ENCODE peak calls at places on chromosomes 3 and 15, in ten cellular contexts. D, C, J, K, R, P, A, S, M and B are unnamed samples.

GRCh38 chr3:59456852-59457485 is 407.1 kb upstream of the CFAP20DC start:
- DNase-seq in D (no peak), C (no peak), J (no peak), K (no peak), R (no peak), P (no peak), A (no peak), S (no peak), M (no peak), B (no peak)

GRCh38 chr3:56837196-56837955 is 35.6 kb upstream of the ARHGEF3 start:
- DNase-seq in D (no peak), C (no peak), J (no peak), K (no peak), R (no peak), P (no peak), A (no peak), S (no peak), M (no peak), B (no peak)

GRCh38 chr15:65298731-65299130 is 2.9 kb downstream of the RNU5A-1 start:
- DNase-seq in D (no peak), C (no peak), J (no peak), K (no peak), R (no peak), P (no peak), A (no peak), S (no peak), M (no peak), B (no peak)

GRCh38 chr3:134708671-134709070 is 57.8 kb upstream of the KY start:
- DNase-seq in D (no peak), C (peak), J (no peak), K (peak), R (peak), P (no peak), A (no peak), S (no peak), M (no peak), B (no peak)

GRCh38 chr3:8985411-8985831 is 22.1 kb upstream of the RAD18 start:
- DNase-seq in D (no peak), C (no peak), J (no peak), K (no peak), R (no peak), P (no peak), A (no peak), S (no peak), M (no peak), B (no peak)

GRCh38 chr3:109643590-109643989 is 306.2 kb upstream of the DPPA4 start:
- DNase-seq in D (no peak), C (peak), J (no peak), K (no peak), R (no peak), P (no peak), A (no peak), S (no peak), M (no peak), B (no peak)

GRCh38 chr15:25763206-25763880 is 99.8 kb downstream of the ATP10A start:
- DNase-seq in D (no peak), C (peak), J (no peak), K (peak), R (no peak), P (no peak), A (no peak), S (no peak), M (no peak), B (no peak)

GRCh38 chr3:193648542-193649076 is 55.6 kb downstream of the OPA1 start:
- DNase-seq in D (no peak), C (no peak), J (no peak), K (no peak), R (no peak), P (no peak), A (no peak), S (no peak), M (no peak), B (no peak)

GRCh38 chr15:36726224-36726623 is 146.8 kb downstream of the CDIN1 start:
- DNase-seq in D (no peak), C (no peak), J (no peak), K (no peak), R (no peak), P (no peak), A (no peak), S (no peak), M (no peak), B (no peak)

GRCh38 chr3:112676659-112677234 is 35.8 kb upstream of the CCDC80 start:
- DNase-seq in D (peak), C (peak), J (no peak), K (peak), R (peak), P (peak), A (peak), S (peak), M (no peak), B (peak)

GRCh38 chr15:64284037-64284436 is 71.9 kb downstream of the CSNK1G1 start:
- DNase-seq in D (no peak), C (peak), J (no peak), K (no peak), R (peak), P (no peak), A (no peak), S (no peak), M (no peak), B (no peak)

GRCh38 chr3:161296814-161297213 is 74.5 kb downstream of the SPTSSB start:
- DNase-seq in D (no peak), C (no peak), J (no peak), K (no peak), R (no peak), P (no peak), A (no peak), S (no peak), M (no peak), B (no peak)

GRCh38 chr15:46502668-46503067 is 867.8 kb downstream of the SQOR start:
- DNase-seq in D (no peak), C (peak), J (no peak), K (no peak), R (no peak), P (no peak), A (no peak), S (no peak), M (no peak), B (peak)

GRCh38 chr15:89128320-89129122 is 40.3 kb downstream of the ABHD2 start:
- DNase-seq in D (no peak), C (no peak), J (no peak), K (no peak), R (no peak), P (no peak), A (no peak), S (no peak), M (no peak), B (no peak)

DNA sequence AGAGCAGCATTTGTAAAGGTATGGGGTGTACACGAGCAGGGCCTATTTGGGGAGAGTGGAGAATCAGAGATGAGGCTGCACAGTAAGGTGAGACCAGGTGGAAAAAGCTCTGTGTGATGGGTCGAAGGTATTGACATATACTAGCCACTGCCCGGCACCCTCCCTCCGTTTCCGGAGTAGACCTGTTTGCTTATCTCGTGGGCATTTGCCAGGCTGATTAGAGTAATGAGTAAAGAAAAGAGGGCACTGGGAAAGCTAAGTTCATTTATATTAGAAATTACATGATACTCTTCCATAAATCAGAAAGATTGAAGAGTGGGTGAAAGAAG is 46.2 kb upstream of the ATG7 start:
- DNase-seq in D (peak), C (no peak), J (no peak), K (no peak), R (no peak), P (no peak), A (no peak), S (no peak), M (no peak), B (no peak)
- H3K4me3 ChIP-seq in D (peak), C (peak), J (no peak), K (no peak), R (peak), P (no peak), A (no peak), S (peak), M (no peak), B (no peak)

GRCh38 chr3:170867552-170867951 is 2.4 kb downstream of the RPL22L1 start:
- DNase-seq in D (no peak), C (no peak), J (peak), K (no peak), R (no peak), P (no peak), A (no peak), S (no peak), M (no peak), B (no peak)
- H3K4me3 ChIP-seq in D (no peak), C (peak), J (no peak), K (no peak), R (no peak), P (no peak), A (no peak), S (peak), M (no peak), B (peak)

GRCh38 chr3:122067588-122068240 is 12.6 kb downstream of the CD86 start:
- DNase-seq in D (no peak), C (no peak), J (no peak), K (no peak), R (no peak), P (no peak), A (no peak), S (no peak), M (no peak), B (no peak)

GRCh38 chr3:122063908-122064307 is 8.7 kb downstream of the CD86 start:
- DNase-seq in D (no peak), C (no peak), J (no peak), K (no peak), R (no peak), P (no peak), A (no peak), S (no peak), M (no peak), B (no peak)

GRCh38 chr3:122064318-122064717 is 9.2 kb downstream of the CD86 start:
- DNase-seq in D (no peak), C (no peak), J (no peak), K (no peak), R (no peak), P (no peak), A (no peak), S (no peak), M (no peak), B (no peak)

GRCh38 chr3:122067214-122067550 is 12.0 kb downstream of the CD86 start:
- DNase-seq in D (no peak), C (no peak), J (no peak), K (no peak), R (no peak), P (no peak), A (no peak), S (no peak), M (no peak), B (no peak)

GRCh38 chr3:122066331-122067213 is 11.4 kb downstream of the CD86 start:
- DNase-seq in D (no peak), C (no peak), J (no peak), K (no peak), R (no peak), P (no peak), A (no peak), S (no peak), M (no peak), B (no peak)
- H3K4me3 ChIP-seq in D (no peak), C (no peak), J (no peak), K (no peak), R (no peak), P (no peak), A (no peak), S (no peak), M (no peak), B (no peak)

GRCh38 chr3:3800685-3801509 is 1.7 kb downstream of the LRRN1 start:
- DNase-seq in D (peak), C (no peak), J (peak), K (no peak), R (no peak), P (peak), A (peak), S (no peak), M (peak), B (peak)
- H3K4me3 ChIP-seq in D (peak), C (no peak), J (peak), K (peak), R (no peak), P (peak), A (peak), S (no peak), M (peak), B (peak)